ENCODE peak calls at places on chromosomes 4 and X, in five cellular contexts. U is lower leg skin, R is AG10803, L is spleen, S is mammary epithelial cell. B is an unnamed sample.

GRCh38 chrX:34770511-34770910 is 113.4 kb upstream of the TMEM47 start:
- DNase-seq in U (no peak), R (peak), S (no peak), L (no peak), B (no peak)

GRCh38 chrX:76148753-76149152 is 24.1 kb upstream of the PBDC1 start:
- DNase-seq in U (peak), L (peak), S (peak), R (peak), B (peak)

GRCh38 chrX:123738378-123738955 is 5.6 kb upstream of the THOC2 start:
- DNase-seq in U (no peak), L (no peak), R (no peak), S (no peak), B (no peak)

GRCh38 chrX:106608016-106608415 is 3.8 kb upstream of the RADX start:
- DNase-seq in R (no peak), U (no peak), L (no peak), S (peak), B (peak)

GRCh38 chrX:110182865-110183264 is 135.0 kb downstream of the AMMECR1 start:
- DNase-seq in S (no peak), R (no peak), U (no peak), L (peak), B (no peak)

GRCh38 chrX:149829751-149830191 is 48.0 kb downstream of the MAGEA9 start:
- DNase-seq in U (no peak), S (peak), R (peak), L (no peak), B (peak)

GRCh38 chr4:53197760-53198150 is 168.1 kb downstream of the SCFD2 start:
- DNase-seq in S (no peak), U (no peak), R (peak), L (no peak), B (no peak)

GRCh38 chr4:185752881-185753280 is 59.1 kb downstream of the SORBS2 start:
- DNase-seq in U (no peak), R (no peak), L (no peak), S (no peak), B (no peak)

GRCh38 chr4:48360966-48361470 is 19.7 kb downstream of the SLAIN2 start:
- DNase-seq in L (no peak), R (peak), S (no peak), U (no peak), B (no peak)

GRCh38 chr4:43843501-43843900 is 605.1 kb downstream of the KCTD8 start:
- DNase-seq in S (no peak), U (no peak), R (no peak), L (no peak), B (no peak)

GRCh38 chrX:130086414-130087207 is 23.7 kb downstream of the ELF4 start:
- DNase-seq in U (no peak), S (no peak), L (peak), R (no peak), B (no peak)

GRCh38 chr4:1691737-1692373 is 7.7 kb upstream of the FAM53A start:
- DNase-seq in U (no peak), S (no peak), R (no peak), L (no peak), B (no peak)

GRCh38 chr4:109787807-109788206 is 14.0 kb downstream of the CFI start:
- DNase-seq in L (no peak), U (no peak), S (no peak), R (no peak), B (no peak)

GRCh38 chrX:87338510-87338909 is 179.1 kb upstream of the KLHL4 start:
- DNase-seq in U (no peak), R (no peak), S (peak), L (no peak), B (peak)

GRCh38 chrX:130079824-130080406 is 30.4 kb downstream of the ELF4 start:
- DNase-seq in U (peak), R (peak), S (peak), L (no peak), B (peak)

GRCh38 chr4:135201081-135201480 is 999.5 kb upstream of the PABPC4L start:
- DNase-seq in L (no peak), U (no peak), S (no peak), R (no peak), B (no peak)

GRCh38 chrX:12042615-12043014 is 95.7 kb upstream of the FRMPD4 start:
- DNase-seq in U (no peak), R (no peak), S (peak), L (no peak), B (no peak)

GRCh38 chrX:139559383-139560042 is 29.0 kb downstream of the F9 start:
- DNase-seq in L (no peak), U (peak), S (peak), R (peak), B (peak)

GRCh38 chr4:5378002-5378401 is 326.7 kb downstream of the STK32B start:
- DNase-seq in L (no peak), S (no peak), U (no peak), R (peak), B (peak)
- TF ChIP-seq CTCF in L (no peak), S (peak), U (no peak), R (peak), B (no peak)

DNA sequence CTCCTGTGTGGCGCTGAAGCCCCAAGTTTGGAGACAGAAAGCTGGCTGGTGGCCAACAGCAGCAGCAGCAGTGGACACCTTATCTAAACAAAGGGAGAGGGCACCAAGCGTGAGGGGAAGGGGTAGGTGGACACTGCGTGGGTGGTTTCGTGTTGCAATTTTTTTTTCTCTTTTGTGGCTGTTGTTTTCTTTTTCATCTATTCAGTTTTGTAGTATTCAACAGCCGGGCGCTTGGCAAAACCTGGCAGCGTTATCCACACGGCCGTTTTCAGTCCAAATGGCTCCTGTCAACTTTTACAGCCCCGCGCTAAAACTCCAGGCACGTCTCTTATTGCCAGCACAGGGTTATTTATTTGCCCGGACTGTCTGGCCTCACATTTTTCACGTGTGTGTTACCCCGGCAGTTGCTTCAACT is 192.3 kb downstream of the BCOR start:
- DNase-seq in L (no peak), U (no peak), S (no peak), R (no peak), B (no peak)
- H3K4me3 ChIP-seq in L (no peak), U (no peak), S (no peak), R (no peak), B (no peak)

DNA sequence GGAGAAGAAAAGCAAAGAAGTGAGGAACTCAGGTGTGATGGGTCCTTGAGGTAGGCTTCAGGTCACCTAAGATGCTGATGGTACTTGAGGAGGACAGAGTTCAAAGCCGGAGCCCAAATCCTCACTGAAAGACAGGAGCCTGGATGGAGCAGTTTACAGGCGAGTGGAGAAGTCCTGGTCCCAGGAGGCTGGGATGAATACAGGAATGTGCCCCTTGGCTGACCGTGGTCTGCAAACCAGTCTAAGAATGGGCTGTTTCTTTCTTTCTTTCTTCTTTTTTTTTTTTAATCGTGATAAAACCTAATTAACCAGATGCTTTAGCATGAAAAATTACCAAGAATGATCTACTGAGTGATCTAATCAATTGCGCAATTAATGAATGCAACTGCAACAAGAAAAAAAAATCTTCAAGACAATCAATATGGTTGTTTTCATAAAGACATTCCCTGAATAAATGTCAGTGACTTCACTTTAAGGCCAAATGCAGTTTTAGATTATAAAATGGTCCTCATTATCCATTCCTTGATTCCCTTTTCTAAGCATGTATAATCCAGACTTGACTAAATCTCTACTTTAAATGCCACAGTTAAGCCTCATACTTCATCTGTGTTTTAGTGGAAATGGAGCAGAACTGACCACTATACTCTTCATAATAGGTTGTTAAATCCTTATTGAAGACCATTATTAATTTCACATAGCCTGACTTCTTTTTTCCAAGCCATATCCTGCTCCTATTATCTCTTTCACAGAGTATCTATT is 51.5 kb upstream of the SETD7 start:
- DNase-seq in R (no peak), L (no peak), S (no peak), U (no peak), B (peak)
- TF ChIP-seq CTCF in R (no peak), L (no peak), S (no peak), U (no peak), B (no peak)

DNA sequence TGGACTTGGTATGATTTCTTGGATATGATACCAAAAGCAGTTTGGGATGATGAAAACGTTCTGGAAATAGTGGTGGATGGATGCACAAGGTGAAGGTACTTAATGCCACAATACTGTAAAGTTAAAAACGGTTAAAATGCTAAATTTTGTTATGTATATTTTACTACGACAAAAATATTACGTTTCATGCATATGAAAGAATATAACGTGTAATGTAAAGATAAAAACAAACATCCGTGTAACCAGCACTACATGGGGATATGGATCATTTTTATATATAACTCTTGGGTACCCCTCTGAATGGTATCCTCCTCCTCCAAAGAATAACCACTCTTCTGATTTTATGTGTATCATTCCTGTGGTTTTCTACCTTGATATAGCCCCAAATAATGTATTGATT is 862 bp upstream of the CENPU start:
- DNase-seq in L (no peak), R (no peak), U (no peak), S (no peak), B (no peak)
- H3K4me3 ChIP-seq in L (peak), R (no peak), U (no peak), S (peak), B (peak)

GRCh38 chrX:18353931-18354368 is 538 bp downstream of the SCML2 start:
- DNase-seq in L (peak), U (no peak), R (peak), S (no peak), B (no peak)
- TF ChIP-seq CTCF in L (no peak), U (no peak), R (no peak), S (no peak), B (no peak)

GRCh38 chrX:39773150-39773549 is 324.6 kb downstream of the BCOR start:
- DNase-seq in U (no peak), L (no peak), R (no peak), S (no peak), B (no peak)
- H3K4me3 ChIP-seq in U (no peak), L (no peak), R (no peak), S (no peak), B (no peak)

GRCh38 chrX:104343408-104344129 is 88.8 kb upstream of the ESX1 start:
- DNase-seq in R (peak), S (peak), L (no peak), U (no peak), B (peak)
- TF ChIP-seq CTCF in R (peak), S (peak), L (peak), U (no peak), B (peak)

GRCh38 chrX:54821310-54821709 is 13.8 kb downstream of the MAGED2 start:
- DNase-seq in U (no peak), R (no peak), S (no peak), L (no peak), B (no peak)

GRCh38 chrX:54826598-54826997 is 19.1 kb downstream of the MAGED2 start:
- DNase-seq in L (no peak), S (no peak), U (no peak), R (peak), B (no peak)

GRCh38 chrX:54824195-54824594 is 16.6 kb downstream of the MAGED2 start:
- DNase-seq in L (no peak), U (no peak), S (no peak), R (no peak), B (no peak)

GRCh38 chrX:54825716-54826428 is 18.3 kb downstream of the MAGED2 start:
- DNase-seq in L (no peak), S (peak), R (no peak), U (no peak), B (peak)

GRCh38 chrX:54824722-54825121 is 17.2 kb downstream of the MAGED2 start:
- DNase-seq in R (no peak), U (no peak), S (no peak), L (no peak), B (no peak)
- H3K4me3 ChIP-seq in R (no peak), U (no peak), S (no peak), L (no peak), B (no peak)

DNA sequence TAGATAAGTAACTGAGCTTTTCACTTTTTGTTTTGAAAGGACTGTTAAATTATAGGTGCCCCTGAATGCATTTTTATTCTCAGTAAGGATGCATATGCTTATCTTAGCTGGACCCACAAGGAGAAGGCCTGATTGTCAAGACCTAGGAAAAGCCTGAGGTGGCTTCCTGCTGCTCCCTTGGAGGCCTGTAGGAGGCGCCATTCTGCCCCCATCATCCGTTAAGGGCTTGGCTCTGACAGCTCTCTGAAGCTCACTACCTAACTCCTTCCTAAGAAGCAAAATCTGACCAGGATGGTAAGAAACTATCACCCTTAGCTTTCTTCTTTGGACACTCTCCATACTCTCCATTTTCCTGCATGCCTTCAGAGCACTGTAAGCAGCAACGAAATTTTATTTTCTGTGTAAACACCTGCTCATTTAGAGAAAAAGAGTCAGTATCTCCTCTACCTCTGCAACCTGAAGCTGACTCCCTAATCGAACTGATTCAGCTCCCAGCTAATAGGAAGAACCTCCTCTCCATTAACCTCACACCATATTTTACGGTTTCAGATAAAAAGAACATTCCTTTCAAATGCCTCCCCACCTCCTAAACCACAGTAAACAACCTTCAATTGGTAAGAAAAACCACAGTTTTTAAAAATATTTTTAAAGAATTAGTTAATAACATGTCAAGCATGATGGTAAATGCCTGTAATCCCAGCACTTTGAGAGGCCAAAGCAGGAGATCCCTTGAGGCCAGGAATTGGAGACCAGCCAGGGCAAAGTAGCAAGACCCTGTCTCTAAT is 73.4 kb upstream of the EDNRA start:
- DNase-seq in L (no peak), S (no peak), U (no peak), R (no peak), B (no peak)
- TF ChIP-seq CTCF in L (no peak), S (peak), U (no peak), R (peak), B (peak)

B was measured in epithelial cell of esophagus.